ENCODE peak calls at places on chromosomes 12 and 14, in ten cellular contexts. I, O, W, X, P, A, J, Q, M and L are unnamed samples.

GRCh38 chr14:102192840-102193502 is 53.3 kb downstream of the WDR20 start:
- DNase-seq in A (peak; percentile 50), P (no peak), W (no peak), M (peak; percentile 47), O (no peak), X (no peak), Q (no peak), I (no peak), J (no peak), L (no peak)

GRCh38 chr14:100778078-100778927 is 47.6 kb upstream of the MEG3 start:
- DNase-seq in X (no peak), M (no peak), I (no peak), O (no peak), Q (no peak), W (no peak), J (no peak), P (no peak), A (no peak), L (no peak)

GRCh38 chr14:32201196-32201815 is 539 bp upstream of the RNU6-7 start:
- DNase-seq in X (no peak), Q (peak; percentile 72), M (peak; percentile 98), J (peak; percentile 83), P (peak; percentile 62), O (peak; percentile 68), I (peak; percentile 51), W (peak; percentile 85), A (peak; percentile 73), L (peak; percentile 87)

GRCh38 chr14:84098261-84098660 is 1431.7 kb upstream of the FLRT2 start:
- DNase-seq in O (no peak), I (no peak), W (no peak), X (no peak), P (no peak), Q (no peak), J (no peak), M (no peak), A (no peak), L (no peak)

GRCh38 chr12:68240079-68240478 is 13.3 kb downstream of the IL22 start:
- DNase-seq in W (no peak), P (no peak), J (peak; percentile 50), X (peak; percentile 39), Q (peak; percentile 84), M (no peak), I (no peak), A (no peak), O (peak; percentile 88), L (no peak)

GRCh38 chr14:105059035-105059916 is 6.0 kb downstream of the GPR132 start:
- DNase-seq in O (no peak), M (peak; percentile 48), J (no peak), W (no peak), A (no peak), Q (no peak), P (no peak), X (no peak), I (no peak), L (no peak)

GRCh38 chr14:102917056-102917385 is 5.4 kb upstream of the AMN start:
- DNase-seq in P (peak; percentile 46), I (no peak), Q (no peak), O (no peak), J (no peak), W (no peak), X (no peak), A (no peak), M (no peak), L (no peak)

GRCh38 chr12:34598352-34598827 is 576.1 kb downstream of the ALG10 start:
- DNase-seq in M (no peak), X (no peak), O (no peak), Q (no peak), A (no peak), P (no peak), J (no peak), W (no peak), I (no peak), L (no peak)

GRCh38 chr12:3661028-3661427 is 91.9 kb downstream of the CRACR2A start:
- DNase-seq in O (no peak), M (no peak), W (no peak), Q (no peak), P (no peak), X (no peak), A (no peak), I (no peak), J (no peak), L (no peak)

GRCh38 chr12:3655331-3655900 is 97.5 kb downstream of the CRACR2A start:
- DNase-seq in J (no peak), P (peak; percentile 50), W (no peak), X (no peak), O (peak; percentile 40), M (peak; percentile 80), I (peak; percentile 28), Q (no peak), A (no peak), L (peak; percentile 31)

GRCh38 chr12:3656946-3657622 is 95.8 kb downstream of the CRACR2A start:
- DNase-seq in X (no peak), O (no peak), A (peak; percentile 18), J (no peak), M (no peak), I (no peak), W (no peak), Q (no peak), P (no peak), L (no peak)

GRCh38 chr12:3662516-3662915 is 90.4 kb downstream of the CRACR2A start:
- DNase-seq in X (no peak), W (no peak), J (no peak), P (no peak), A (no peak), Q (peak; percentile 16), I (no peak), M (no peak), O (peak; percentile 15), L (no peak)

GRCh38 chr12:3658327-3659163 is 94.4 kb downstream of the CRACR2A start:
- DNase-seq in Q (no peak), W (no peak), P (peak; percentile 60), A (no peak), O (peak; percentile 46), J (no peak), I (peak; percentile 40), X (no peak), M (peak; percentile 87), L (peak; percentile 62)
- TF ChIP-seq CTCF in Q (peak; percentile 61), W (no peak), P (peak; percentile 59), A (no peak), O (peak; percentile 62), J (no peak), I (peak; percentile 67), X (peak; percentile 53), M (peak; percentile 81), L (peak; percentile 56)

DNA sequence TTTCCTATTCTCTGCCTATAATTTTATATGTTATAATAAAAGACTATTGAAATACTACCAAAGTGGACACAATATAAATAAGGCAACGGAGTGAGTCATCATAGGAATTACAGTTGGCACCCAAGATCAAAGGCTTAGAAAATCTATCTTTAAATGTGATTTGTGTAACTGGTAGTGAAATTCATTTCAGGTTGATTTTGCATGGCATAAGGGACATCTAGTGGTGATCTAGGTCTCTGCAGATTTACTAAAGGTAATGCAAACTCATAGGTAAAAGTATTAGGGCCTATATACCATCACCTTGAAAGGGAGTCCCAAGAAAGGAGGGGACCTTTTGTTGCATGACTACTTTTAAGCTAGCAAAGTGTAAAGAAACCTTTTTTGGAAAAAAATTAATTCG is 527.2 kb downstream of the NRXN3 start:
- DNase-seq in Q (peak; percentile 42), M (peak; percentile 37), I (no peak), A (no peak), P (peak; percentile 8), J (no peak), X (peak; percentile 0), W (no peak), O (peak; percentile 55), L (no peak)
- TF ChIP-seq CTCF in Q (peak; percentile 65), M (peak; percentile 64), I (peak; percentile 60), A (peak; percentile 56), P (peak; percentile 53), J (peak; percentile 9), X (peak; percentile 21), W (no peak), O (peak; percentile 59), L (peak; percentile 31)

GRCh38 chr12:98575013-98575412 is 18.5 kb upstream of the SLC25A3 start:
- DNase-seq in O (no peak), P (no peak), X (no peak), J (no peak), Q (no peak), W (no peak), A (no peak), I (no peak), M (no peak), L (no peak)

GRCh38 chr12:98574110-98574509 is 19.4 kb upstream of the SLC25A3 start:
- DNase-seq in A (no peak), O (no peak), P (no peak), J (no peak), M (no peak), I (no peak), X (no peak), W (no peak), Q (no peak), L (no peak)

DNA sequence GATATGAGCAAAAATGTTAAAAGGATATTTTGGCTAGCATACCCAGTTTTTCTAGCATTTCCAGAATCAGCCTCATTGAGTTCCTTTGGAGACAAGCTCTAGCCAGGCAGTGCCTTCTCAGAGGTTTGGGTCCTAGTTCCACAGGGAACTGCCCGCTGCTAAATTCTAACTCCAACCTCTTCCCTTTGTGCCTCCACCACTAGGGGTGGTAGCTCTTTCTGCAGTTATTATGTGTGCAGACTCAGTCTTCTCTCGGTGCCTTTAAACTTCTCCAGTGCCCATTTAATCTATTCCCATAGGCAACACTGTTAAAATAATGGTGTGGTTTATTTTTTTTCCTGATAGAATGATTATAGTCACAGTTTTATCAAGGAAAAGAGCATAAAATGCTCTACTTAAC is 21.5 kb upstream of the SLC25A3 start:
- DNase-seq in P (no peak), J (no peak), X (no peak), W (no peak), I (no peak), O (no peak), M (peak; percentile 67), Q (no peak), A (no peak), L (no peak)
- TF ChIP-seq CTCF in P (peak; percentile 2), J (no peak), X (peak; percentile 35), W (no peak), I (peak; percentile 40), O (peak; percentile 58), M (peak; percentile 63), Q (peak; percentile 41), A (no peak), L (peak; percentile 21)

GRCh38 chr14:49933128-49933527 is 40.2 kb downstream of the ARF6 start:
- DNase-seq in M (no peak), W (no peak), A (no peak), Q (no peak), X (no peak), J (no peak), O (no peak), P (no peak), I (no peak), L (no peak)

GRCh38 chr14:49935526-49935925 is 42.6 kb downstream of the ARF6 start:
- DNase-seq in O (no peak), J (no peak), Q (no peak), X (no peak), I (no peak), A (no peak), M (no peak), W (no peak), P (no peak), L (no peak)

GRCh38 chr14:49934638-49935037 is 41.8 kb downstream of the ARF6 start:
- DNase-seq in O (peak; percentile 54), Q (peak; percentile 38), X (no peak), M (no peak), W (no peak), P (no peak), I (no peak), A (no peak), J (no peak), L (no peak)

GRCh38 chr14:49931523-49931922 is 38.6 kb downstream of the ARF6 start:
- DNase-seq in X (no peak), J (no peak), I (no peak), P (no peak), W (no peak), M (no peak), A (no peak), Q (no peak), O (no peak), L (no peak)

DNA sequence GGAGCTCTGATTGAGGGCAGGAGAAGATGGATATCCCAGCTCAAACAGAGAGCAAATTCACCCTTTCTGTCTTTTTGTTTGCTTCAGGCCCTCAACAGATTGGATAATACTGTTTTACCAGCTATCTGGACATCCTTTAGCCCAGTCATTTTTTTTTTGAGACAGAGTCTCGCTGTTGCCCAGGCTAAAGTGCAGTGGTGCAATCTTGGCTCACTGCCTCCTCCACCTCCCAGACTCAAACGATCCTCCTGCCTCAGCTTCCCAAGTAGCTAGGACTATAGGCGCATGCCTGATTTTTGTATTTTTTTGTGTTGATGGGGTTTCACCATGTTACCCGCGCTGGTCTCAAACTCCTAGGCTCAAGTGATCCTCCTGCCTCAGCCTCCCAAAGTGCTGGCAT is 40.8 kb downstream of the ARF6 start:
- DNase-seq in W (no peak), Q (no peak), X (no peak), M (no peak), J (no peak), O (no peak), A (no peak), I (no peak), P (no peak), L (no peak)
- TF ChIP-seq CTCF in W (no peak), Q (no peak), X (no peak), M (no peak), J (no peak), O (no peak), A (no peak), I (no peak), P (no peak), L (no peak)